ENCODE peak calls at places on chromosome 6, in six cellular contexts. U is heart left ventricle; I is foreskin keratinocyte; C is omental fat pad; J is CD4-positive, alpha-beta T cell; M is endodermal cell. E is an unnamed sample.

GRCh38 chr6:132045877-132046276 is 94.7 kb upstream of the CCN2 start:
- DNase-seq in M (no peak), J (no peak), U (no peak), I (no peak), C (no peak), E (no peak)

GRCh38 chr6:118562959-118563358 is 14.9 kb downstream of the PLN start:
- DNase-seq in M (no peak), U (no peak), C (no peak), J (no peak), I (no peak), E (no peak)

GRCh38 chr6:167236239-167236571 is 54.9 kb upstream of the UNC93A start:
- DNase-seq in I (no peak), J (no peak), U (no peak), C (no peak), M (no peak), E (no peak)

GRCh38 chr6:133631421-133631820 is 257.5 kb upstream of the TCF21 start:
- DNase-seq in C (no peak), I (no peak), J (no peak), U (no peak), M (no peak), E (no peak)

GRCh38 chr6:109446072-109446471 is 5.5 kb downstream of the SMPD2 start:
- DNase-seq in U (no peak), J (no peak), M (no peak), C (no peak), I (no peak), E (no peak)

GRCh38 chr6:127586372-127586771 is 9.4 kb downstream of the C6orf58 start:
- DNase-seq in U (no peak), M (peak; percentile 62), J (no peak), C (no peak), I (peak; percentile 35), E (no peak)

GRCh38 chr6:127592964-127593363 is 16.0 kb downstream of the C6orf58 start:
- DNase-seq in C (no peak), J (no peak), I (no peak), M (peak; percentile 60), U (no peak), E (no peak)

GRCh38 chr6:157304840-157305675 is 18.3 kb downstream of the TMEM242 start:
- DNase-seq in I (no peak), U (no peak), J (no peak), C (no peak), M (no peak), E (no peak)

GRCh38 chr6:64732888-64733287 is 974.1 kb downstream of the EYS start:
- DNase-seq in J (no peak), M (no peak), C (no peak), U (no peak), I (no peak), E (no peak)

GRCh38 chr6:16656451-16656850 is 104.8 kb downstream of the ATXN1 start:
- DNase-seq in I (no peak), C (no peak), M (no peak), J (no peak), U (no peak), E (no peak)

GRCh38 chr6:52759085-52759484 is 4.2 kb downstream of the GSTA2 start:
- DNase-seq in M (no peak), U (no peak), I (no peak), J (no peak), C (no peak), E (no peak)

GRCh38 chr6:133894795-133895401 is 6.0 kb downstream of the TCF21 start:
- DNase-seq in I (no peak), C (no peak), M (no peak), U (peak; percentile 33), J (no peak), E (no peak)

DNA sequence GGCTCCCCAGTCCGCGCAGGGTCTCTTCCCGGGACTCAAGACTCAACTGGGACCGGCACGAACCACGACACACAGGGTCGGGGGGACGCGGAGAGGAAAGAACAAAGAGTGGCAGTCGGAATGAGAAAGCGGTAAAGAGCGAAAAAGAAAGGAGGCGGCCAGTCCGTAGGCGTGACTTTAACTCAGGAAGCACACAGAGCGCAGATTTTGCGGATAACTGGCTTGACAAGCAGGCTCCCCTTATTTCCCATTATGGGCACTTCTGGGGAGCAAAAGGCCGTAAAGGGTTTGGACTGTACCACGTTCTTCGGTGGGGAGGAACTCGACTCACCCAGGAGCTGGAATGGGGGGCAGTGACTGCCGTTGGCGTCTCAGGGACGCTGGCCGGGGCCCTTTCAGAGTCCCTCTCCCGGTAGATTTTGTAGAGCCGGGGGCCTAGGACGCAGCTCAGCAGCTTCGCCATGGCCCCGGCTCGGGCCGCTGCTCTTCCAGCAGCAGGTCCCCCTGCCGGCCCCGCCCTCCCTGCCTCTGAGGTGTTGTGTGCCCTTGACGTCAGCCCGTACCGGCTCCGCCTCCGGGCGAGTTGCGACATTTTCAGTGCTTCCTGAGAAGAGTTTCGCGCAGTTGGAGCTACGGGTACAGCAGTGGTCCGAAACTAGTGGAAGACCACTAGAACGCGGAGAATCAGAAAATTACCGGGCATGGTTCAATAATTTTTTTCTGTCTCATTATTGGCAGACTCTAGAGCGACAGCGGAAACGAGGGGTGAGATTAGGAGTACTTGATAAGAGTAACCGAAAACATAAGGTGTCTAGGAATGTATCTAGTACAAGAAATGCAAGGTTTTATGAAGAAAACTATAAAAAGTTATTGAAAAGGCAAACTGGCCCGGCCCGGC is at the start of gene ABHD16A:
- DNase-seq in C (peak; percentile 96), M (peak; percentile 99), J (peak; percentile 97), U (peak; percentile 99), I (peak; percentile 93), E (peak; percentile 98)
- TF ChIP-seq CTCF in C (no peak), M (peak; percentile 27), J (no peak), U (no peak), I (peak; percentile 7), E (no peak)

GRCh38 chr6:108260809-108261569 is at the start of gene SNX3:
- DNase-seq in I (peak; percentile 90), U (peak; percentile 94), J (peak; percentile 80), M (peak; percentile 98), C (peak; percentile 74), E (peak; percentile 94)
- TF ChIP-seq CTCF in I (peak; percentile 39), U (peak; percentile 37), J (no peak), M (peak; percentile 10), C (no peak), E (no peak)

DNA sequence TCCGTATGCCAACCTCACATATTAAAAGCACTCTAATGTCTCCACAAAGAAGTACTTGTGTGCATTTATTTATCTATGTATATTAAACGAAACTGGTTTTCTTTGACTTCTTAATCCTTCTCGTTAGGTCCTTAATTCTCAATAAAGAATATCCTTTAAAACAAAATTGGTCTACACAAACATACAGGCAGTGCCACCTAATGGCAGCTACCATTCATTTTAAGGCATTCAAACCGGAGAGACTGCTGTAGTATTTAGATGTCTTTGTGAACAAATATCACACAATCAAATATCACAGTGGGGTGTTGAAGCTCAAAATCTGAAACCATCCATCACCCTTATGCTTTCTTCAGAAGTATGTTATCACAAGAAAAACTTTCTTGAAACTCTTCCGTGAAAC is 96.6 kb upstream of the IRAK1BP1 start:
- DNase-seq in M (no peak), C (no peak), J (no peak), I (no peak), U (no peak), E (no peak)
- TF ChIP-seq CTCF in M (peak; percentile 63), C (no peak), J (no peak), I (peak; percentile 56), U (no peak), E (no peak)

GRCh38 chr6:116012471-116012949 is 48.2 kb downstream of the FRK start:
- DNase-seq in M (no peak), I (no peak), J (no peak), C (no peak), U (no peak), E (no peak)

GRCh38 chr6:116010400-116011095 is 50.1 kb downstream of the FRK start:
- DNase-seq in U (peak; percentile 63), M (peak; percentile 87), I (no peak), C (peak; percentile 62), J (peak; percentile 17), E (peak; percentile 66)

GRCh38 chr6:116011520-116011919 is 49.2 kb downstream of the FRK start:
- DNase-seq in I (peak; percentile 77), U (no peak), C (no peak), M (no peak), J (no peak), E (no peak)

GRCh38 chr6:116012966-116013365 is 47.7 kb downstream of the FRK start:
- DNase-seq in C (no peak), J (no peak), M (no peak), I (peak; percentile 46), U (no peak), E (no peak)

GRCh38 chr6:116011096-116011401 is 49.6 kb downstream of the FRK start:
- DNase-seq in J (no peak), I (no peak), C (no peak), U (no peak), M (no peak), E (no peak)
- TF ChIP-seq CTCF in J (peak; percentile 66), I (no peak), C (no peak), U (no peak), M (peak; percentile 4), E (no peak)

DNA sequence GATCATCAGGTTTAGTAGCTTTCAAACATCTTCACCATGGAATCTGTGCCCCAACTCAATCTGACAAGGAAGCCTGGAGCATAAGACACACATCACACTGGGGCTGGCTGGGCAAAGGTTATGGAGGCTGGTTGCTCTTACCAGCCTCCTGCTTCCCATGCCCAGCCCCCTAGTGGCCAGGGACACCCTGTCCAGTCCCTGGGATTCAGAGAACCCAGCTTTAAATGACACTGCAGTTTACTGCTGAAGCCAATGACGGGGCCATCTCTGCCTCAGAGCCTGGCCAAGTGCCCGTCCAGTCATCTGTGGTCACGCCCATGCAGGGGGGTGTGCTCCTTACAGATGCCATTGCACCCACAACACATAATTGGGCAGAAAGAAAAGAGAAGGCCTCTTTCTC is 272.9 kb downstream of the SMOC2 start:
- DNase-seq in J (no peak), C (no peak), U (no peak), I (no peak), M (peak; percentile 71), E (no peak)
- TF ChIP-seq CTCF in J (no peak), C (no peak), U (no peak), I (peak; percentile 37), M (peak; percentile 66), E (no peak)

GRCh38 chr6:43386492-43386891 is 17.0 kb upstream of the ZNF318 start:
- DNase-seq in U (no peak), C (no peak), M (no peak), J (no peak), I (no peak), E (no peak)
- TF ChIP-seq CTCF in U (no peak), C (no peak), M (peak; percentile 64), J (peak; percentile 54), I (peak; percentile 72), E (peak; percentile 49)

E was measured in mesothelial cell of epicardium.